ENCODE peak calls at places on chromosomes 2 and 18, in six cellular contexts. G is GM12891, R is erythroblast, M is Peyer's patch, L is IMR-90, Y is prostate gland. N is an unnamed sample.

GRCh38 chr2:207163815-207164747 is 1.7 kb downstream of the KLF7 start:
- DNase-seq in G (no peak), Y (peak), M (peak), R (peak), L (peak), N (no peak)

GRCh38 chr2:46863895-46864294 is 51.7 kb downstream of the MCFD2 start:
- DNase-seq in G (no peak), R (no peak), Y (no peak), L (no peak), M (no peak), N (no peak)

GRCh38 chr2:176122633-176123482 is at the start of gene HOXD9:
- DNase-seq in L (no peak), R (peak), Y (no peak), M (peak), G (no peak), N (no peak)

GRCh38 chr2:53802617-53803115 is 15.8 kb downstream of the ERLEC1 start:
- DNase-seq in M (no peak), R (no peak), Y (no peak), G (no peak), L (peak), N (no peak)

GRCh38 chr2:202185156-202185555 is 53.2 kb downstream of the SUMO1 start:
- DNase-seq in Y (no peak), R (no peak), M (no peak), G (no peak), L (no peak), N (no peak)

GRCh38 chr2:17271401-17271800 is 246.8 kb downstream of the RAD51AP2 start:
- DNase-seq in L (no peak), R (no peak), M (no peak), Y (no peak), G (no peak), N (no peak)

GRCh38 chr2:29518010-29518409 is 402.8 kb downstream of the CLIP4 start:
- DNase-seq in L (peak), M (no peak), R (no peak), Y (no peak), G (no peak), N (no peak)

GRCh38 chr2:54483426-54483825 is 27.3 kb downstream of the SPTBN1 start:
- DNase-seq in Y (no peak), L (no peak), G (no peak), M (no peak), R (no peak), N (no peak)

GRCh38 chr18:62505669-62506494 is 16.9 kb upstream of the ZCCHC2 start:
- DNase-seq in G (peak), Y (no peak), R (peak), L (no peak), M (no peak), N (no peak)

GRCh38 chr2:101578671-101579070 is 103.8 kb upstream of the RFX8 start:
- DNase-seq in L (no peak), G (no peak), Y (no peak), R (no peak), M (no peak), N (no peak)

GRCh38 chr2:96601382-96602292 is 36.5 kb downstream of the KANSL3 start:
- DNase-seq in M (no peak), Y (no peak), L (no peak), R (no peak), G (no peak), N (no peak)

GRCh38 chr2:222017232-222017631 is 281.6 kb downstream of the PAX3 start:
- DNase-seq in M (no peak), Y (no peak), G (no peak), L (no peak), R (no peak), N (no peak)

GRCh38 chr2:101432411-101433181 is 42.3 kb downstream of the RFX8 start:
- DNase-seq in Y (no peak), R (no peak), G (no peak), L (peak), M (no peak), N (no peak)

GRCh38 chr18:62763101-62763521 is 47.8 kb downstream of the PHLPP1 start:
- DNase-seq in L (no peak), G (peak), R (no peak), Y (no peak), M (no peak), N (no peak)

GRCh38 chr2:203463176-203463797 is 71.8 kb downstream of the RAPH1 start:
- DNase-seq in G (no peak), L (peak), M (no peak), R (no peak), Y (no peak), N (no peak)

GRCh38 chr2:199136241-199136640 is 321.5 kb downstream of the SATB2 start:
- DNase-seq in R (no peak), Y (no peak), M (no peak), G (no peak), L (peak), N (no peak)

GRCh38 chr2:64462940-64463339 is 9.0 kb downstream of the LGALSL start:
- DNase-seq in Y (no peak), G (no peak), M (no peak), L (peak), R (no peak), N (no peak)

GRCh38 chr2:199440118-199440517 is 17.6 kb downstream of the SATB2 start:
- DNase-seq in R (no peak), Y (no peak), M (no peak), L (no peak), G (no peak), N (no peak)

GRCh38 chr2:239951825-239952224 is 73.3 kb downstream of the NDUFA10 start:
- DNase-seq in L (no peak), M (no peak), Y (no peak), G (no peak), R (no peak), N (no peak)

GRCh38 chr2:166520604-166521003 is 26.6 kb upstream of the SCN7A start:
- DNase-seq in G (no peak), L (no peak), M (no peak), Y (no peak), R (no peak), N (no peak)

GRCh38 chr18:74748809-74749208 is 151.1 kb downstream of the ZNF407 start:
- DNase-seq in L (no peak), Y (no peak), R (no peak), M (no peak), G (no peak), N (no peak)

GRCh38 chr18:8800041-8800441 is 94.7 kb downstream of the MTCL1 start:
- DNase-seq in G (no peak), M (no peak), L (peak), R (no peak), Y (no peak), N (no peak)

GRCh38 chr2:202965810-202966454 is 48.7 kb upstream of the NBEAL1 start:
- DNase-seq in R (peak), Y (no peak), G (peak), M (no peak), L (peak), N (peak)

GRCh38 chr2:38246105-38246504 is 131.0 kb downstream of the ATL2 start:
- DNase-seq in L (no peak), G (no peak), M (no peak), R (no peak), Y (no peak), N (no peak)

GRCh38 chr2:165725421-165725820 is 68.6 kb downstream of the GALNT3 start:
- DNase-seq in G (no peak), M (no peak), R (no peak), L (peak), Y (no peak), N (no peak)

GRCh38 chr18:49658871-49659378 is 97.1 kb downstream of the LIPG start:
- DNase-seq in M (no peak), G (no peak), L (no peak), R (no peak), Y (no peak), N (no peak)

GRCh38 chr2:235416816-235417499 is 76.9 kb upstream of the AGAP1 start:
- DNase-seq in L (peak), G (no peak), Y (no peak), M (no peak), R (no peak), N (no peak)

GRCh38 chr2:135257383-135258090 is 205.4 kb downstream of the RAB3GAP1 start:
- DNase-seq in L (peak), M (no peak), Y (no peak), G (no peak), R (no peak), N (no peak)

DNA sequence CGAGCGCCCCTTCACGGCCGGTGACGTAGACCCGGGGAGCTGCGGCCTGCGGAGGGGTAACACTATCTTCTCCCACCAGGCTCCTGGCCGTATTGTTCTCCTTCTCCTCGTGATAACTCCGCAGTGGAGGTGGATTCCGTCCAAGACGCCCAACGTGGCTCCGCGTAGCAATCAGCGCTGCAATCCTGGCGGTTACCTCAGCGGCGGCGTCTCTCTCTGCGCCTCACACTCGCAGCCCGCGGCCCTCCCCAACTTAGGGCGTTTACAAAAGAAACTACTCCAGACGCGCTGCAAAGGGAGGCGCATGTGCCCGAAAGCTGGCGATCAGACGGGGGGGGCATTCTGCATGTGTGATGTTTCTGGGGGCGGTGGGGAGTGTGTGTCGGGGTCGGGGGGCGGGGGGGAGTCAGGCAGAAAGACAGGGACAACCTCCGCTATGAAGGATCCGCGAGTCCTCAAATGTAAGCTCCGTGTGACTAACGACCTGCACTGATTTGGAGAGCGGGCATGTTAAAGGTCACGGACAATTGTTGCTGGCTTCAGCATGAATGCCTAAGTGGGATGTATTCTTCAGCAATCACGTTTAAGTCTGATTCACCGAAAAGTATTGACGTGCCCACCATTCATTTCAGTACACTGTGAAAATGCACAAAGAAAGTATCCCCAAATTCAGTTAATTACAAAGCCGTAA is 1.3 kb upstream of the ZNF516 start:
- DNase-seq in Y (no peak), M (peak), L (peak), R (peak), G (no peak), N (no peak)
- TF ChIP-seq POLR2A in Y (no peak), M (no peak), L (no peak), R (no peak), G (peak), N (no peak)

GRCh38 chr2:28401411-28401810 is 8.8 kb downstream of the FOSL2 start:
- DNase-seq in G (no peak), Y (no peak), L (no peak), M (no peak), R (no peak), N (no peak)

GRCh38 chr2:28401948-28402550 is 9.4 kb downstream of the FOSL2 start:
- DNase-seq in R (no peak), Y (no peak), G (no peak), M (no peak), L (no peak), N (no peak)

GRCh38 chr2:28404086-28404485 is 11.4 kb downstream of the FOSL2 start:
- DNase-seq in R (no peak), M (no peak), L (no peak), G (no peak), Y (no peak), N (no peak)

GRCh38 chr2:28405537-28405936 is 12.9 kb downstream of the FOSL2 start:
- DNase-seq in L (no peak), G (no peak), M (no peak), Y (no peak), R (no peak), N (no peak)

GRCh38 chr2:28403388-28403956 is 10.8 kb downstream of the FOSL2 start:
- DNase-seq in L (no peak), Y (no peak), R (no peak), M (no peak), G (no peak), N (no peak)
- TF ChIP-seq POLR2A in L (no peak), Y (no peak), R (no peak), M (peak), G (no peak), N (no peak)

GRCh38 chr2:111167238-111168162 is 46.8 kb downstream of the BCL2L11 start:
- DNase-seq in L (no peak), G (no peak), Y (no peak), M (no peak), R (peak), N (no peak)
- TF ChIP-seq POLR2A in L (no peak), G (no peak), Y (no peak), M (no peak), R (peak), N (no peak)

DNA sequence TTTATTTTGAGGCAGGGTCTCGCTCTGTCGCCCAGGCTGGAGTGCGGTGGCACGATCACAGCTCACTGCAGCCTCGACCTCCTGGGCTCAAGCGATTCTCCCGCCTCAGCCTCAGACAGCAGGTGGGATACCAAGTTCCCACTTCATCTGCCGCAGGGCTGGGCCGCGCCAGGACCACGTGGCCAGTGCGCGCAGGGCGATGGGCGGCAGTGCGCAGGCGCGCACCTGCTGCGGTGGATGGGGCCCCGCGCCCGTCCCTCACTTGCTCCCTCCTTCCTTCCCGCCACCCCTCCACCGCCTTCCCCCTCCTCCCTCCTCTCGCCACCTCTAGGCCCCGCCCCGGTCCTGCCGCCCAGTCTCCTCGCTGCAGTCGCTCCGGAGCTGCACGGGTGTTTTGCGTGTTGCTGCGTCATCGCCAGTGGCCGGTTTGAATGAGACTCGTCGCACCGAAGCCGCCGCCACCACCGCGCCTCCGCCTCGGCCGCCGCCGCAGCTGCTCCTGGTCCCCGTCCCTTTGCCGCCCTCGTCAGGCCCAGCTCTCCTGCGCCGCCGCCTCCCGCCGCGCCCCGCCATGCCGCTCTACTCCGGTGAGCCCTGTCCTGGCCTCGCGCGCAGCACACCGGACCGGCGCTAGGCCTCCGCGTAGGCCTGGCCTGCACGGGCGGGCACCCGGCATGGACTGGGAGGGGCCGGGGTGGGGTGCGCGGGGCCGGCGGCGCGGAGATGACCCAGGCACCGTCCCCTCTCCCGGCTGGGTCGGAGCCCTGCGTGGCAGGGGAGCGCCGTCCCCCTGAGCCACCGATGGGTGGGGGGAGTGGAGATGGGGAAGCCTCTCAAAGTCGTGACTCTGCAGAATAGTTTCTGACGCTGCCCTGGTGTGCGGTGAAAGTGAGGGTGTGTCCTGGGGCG is at the start of gene USP14:
- DNase-seq in Y (peak), R (peak), L (peak), M (peak), G (peak), N (peak)
- TF ChIP-seq POLR2A in Y (peak), R (peak), L (peak), M (peak), G (no peak), N (peak)

GRCh38 chr18:21110667-21111350 is 804 bp downstream of the ROCK1 start:
- DNase-seq in M (peak), L (peak), G (peak), R (peak), Y (peak), N (peak)

GRCh38 chr18:21112543-21113105 is 1.0 kb upstream of the ROCK1 start:
- DNase-seq in R (peak), Y (no peak), G (no peak), M (no peak), L (peak), N (no peak)

GRCh38 chr18:21111351-21112139 is at the start of gene ROCK1:
- DNase-seq in Y (peak), L (peak), G (peak), M (peak), R (peak), N (peak)

GRCh38 chr18:21109936-21110666 is 1.5 kb downstream of the ROCK1 start:
- DNase-seq in Y (no peak), L (peak), R (peak), G (no peak), M (no peak), N (no peak)

GRCh38 chr18:21112140-21112473 is 494 bp upstream of the ROCK1 start:
- DNase-seq in Y (no peak), R (no peak), L (no peak), G (peak), M (no peak), N (no peak)
- TF ChIP-seq POLR2A in Y (no peak), R (peak), L (no peak), G (no peak), M (no peak), N (no peak)

DNA sequence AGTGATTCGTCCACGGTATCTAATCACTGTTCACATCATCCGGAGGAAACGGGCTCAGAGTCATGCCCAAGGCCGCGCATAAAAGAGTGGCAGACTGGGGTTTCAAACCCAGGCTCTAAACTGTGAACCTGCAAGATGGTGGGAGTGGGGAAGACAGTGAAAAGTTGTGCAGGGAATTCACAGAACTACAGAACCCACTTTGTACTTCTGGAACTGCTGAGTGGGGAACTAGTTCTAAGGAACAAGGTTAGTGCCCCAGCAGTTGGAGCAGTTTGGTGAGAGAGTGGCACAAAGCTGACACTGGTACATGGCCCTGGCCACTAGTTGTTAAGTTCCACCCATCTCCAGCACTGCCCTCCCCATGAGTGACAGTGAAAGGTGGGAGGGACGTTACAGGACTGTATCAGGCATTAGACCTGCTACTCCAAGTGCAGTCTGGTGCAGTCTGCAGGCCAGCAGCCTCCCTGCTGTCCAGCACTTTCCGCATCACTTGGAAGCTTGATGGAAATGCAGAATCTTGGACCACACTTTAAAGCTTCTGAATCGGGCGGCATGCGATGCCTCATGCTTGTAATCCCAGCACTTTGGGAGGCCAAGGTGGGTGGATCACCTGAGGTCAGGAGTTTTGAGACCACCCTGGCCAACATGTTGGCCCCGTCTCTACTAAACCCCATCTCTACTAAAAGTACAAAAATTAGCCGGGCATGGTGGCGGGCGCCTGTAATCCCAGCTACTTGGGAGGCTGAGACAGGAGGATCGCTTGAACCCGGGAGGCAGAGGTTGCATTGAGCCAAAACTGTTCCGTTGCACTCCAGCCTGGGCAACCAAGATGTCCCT is 47.3 kb downstream of the C2orf42 start:
- DNase-seq in G (no peak), M (peak), L (peak), Y (peak), R (peak), N (no peak)
- TF ChIP-seq POLR2A in G (peak), M (peak), L (no peak), Y (peak), R (peak), N (no peak)

GRCh38 chr18:21599585-21600525 is 649 bp downstream of the ESCO1 start:
- DNase-seq in G (peak), L (peak), Y (peak), R (peak), M (peak), N (peak)

GRCh38 chr18:21602302-21602592 is 1.7 kb upstream of the ESCO1 start:
- DNase-seq in Y (no peak), M (peak), G (no peak), L (no peak), R (no peak), N (no peak)

GRCh38 chr18:21597616-21598015 is 2.9 kb downstream of the ESCO1 start:
- DNase-seq in R (no peak), L (no peak), Y (no peak), M (no peak), G (no peak), N (no peak)

GRCh38 chr18:21598726-21599584 is 1.5 kb downstream of the ESCO1 start:
- DNase-seq in G (no peak), M (no peak), R (peak), L (no peak), Y (no peak), N (no peak)

GRCh38 chr18:21600526-21601410 is at the start of gene ESCO1:
- DNase-seq in Y (peak), R (peak), G (peak), M (peak), L (peak), N (peak)
- TF ChIP-seq POLR2A in Y (peak), R (peak), G (peak), M (peak), L (peak), N (peak)